ENCODE peak calls at places on chromosomes 5 and 9, in seven cellular contexts. T, F, O, Z, J, Q and C are unnamed samples.

GRCh38 chr5:55936100-55936693 is 58.6 kb downstream of the IL6ST start:
- DNase-seq in O (peak), J (peak), Z (peak), Q (peak), T (peak), F (peak), C (peak)

GRCh38 chr9:101485873-101486692 is 47.6 kb upstream of the RNF20 start:
- DNase-seq in T (peak), F (peak), Q (no peak), J (peak), Z (no peak), O (no peak), C (no peak)

GRCh38 chr9:124975131-124975530 is 34.2 kb upstream of the GOLGA1 start:
- DNase-seq in F (no peak), Q (no peak), J (no peak), O (no peak), T (peak), Z (no peak), C (no peak)

GRCh38 chr5:173281910-173282309 is 46.3 kb downstream of the STC2 start:
- DNase-seq in O (no peak), J (no peak), Q (no peak), F (peak), Z (no peak), T (no peak), C (no peak)

GRCh38 chr5:39169081-39169480 is 50.3 kb downstream of the FYB1 start:
- DNase-seq in O (peak), J (no peak), Q (peak), F (no peak), T (peak), Z (no peak), C (no peak)

GRCh38 chr5:156971415-156971814 is 8.4 kb upstream of the TIMD4 start:
- DNase-seq in Z (no peak), O (no peak), F (no peak), Q (no peak), J (no peak), T (no peak), C (no peak)

GRCh38 chr9:32589083-32589713 is 16.2 kb upstream of the NDUFB6 start:
- DNase-seq in Q (no peak), F (peak), O (no peak), T (peak), J (no peak), Z (peak), C (no peak)

GRCh38 chr9:109439378-109440116 is 58.6 kb downstream of the PTPN3 start:
- DNase-seq in Q (no peak), J (no peak), O (no peak), T (no peak), F (no peak), Z (no peak), C (no peak)

GRCh38 chr9:98929096-98929495 is 14.6 kb upstream of the COL15A1 start:
- DNase-seq in O (no peak), Q (no peak), J (no peak), T (peak), Z (no peak), F (no peak), C (no peak)

GRCh38 chr5:111737716-111738115 is 19.3 kb downstream of the NREP start:
- DNase-seq in T (peak), Q (no peak), J (no peak), O (no peak), F (no peak), Z (no peak), C (no peak)

GRCh38 chr9:120438111-120438510 is 141.9 kb downstream of the CDK5RAP2 start:
- DNase-seq in F (no peak), J (no peak), Z (peak), Q (no peak), O (no peak), T (peak), C (no peak)

GRCh38 chr9:121807918-121808278 is 156.5 kb downstream of the DAB2IP start:
- DNase-seq in Z (no peak), Q (no peak), T (no peak), O (no peak), F (no peak), J (no peak), C (peak)

GRCh38 chr5:61280766-61281427 is 51.2 kb upstream of the ZSWIM6 start:
- DNase-seq in F (peak), O (no peak), T (no peak), Q (no peak), Z (no peak), J (no peak), C (no peak)

GRCh38 chr5:36607114-36607561 is 732 bp downstream of the SLC1A3 start:
- DNase-seq in F (no peak), Z (no peak), J (no peak), O (no peak), Q (peak), T (peak), C (peak)

GRCh38 chr5:103436112-103436511 is 126.5 kb downstream of the NUDT12 start:
- DNase-seq in J (no peak), O (no peak), Z (no peak), F (no peak), T (no peak), Q (no peak), C (no peak)

GRCh38 chr9:30348904-30349303 is 2035.5 kb upstream of the ACO1 start:
- DNase-seq in T (no peak), O (no peak), Q (no peak), F (no peak), Z (no peak), J (no peak), C (no peak)

GRCh38 chr5:115170128-115170923 is 618 bp upstream of the TRIM36 start:
- DNase-seq in J (no peak), Z (no peak), Q (no peak), T (no peak), F (peak), O (no peak), C (peak)

GRCh38 chr5:181265092-181265671 is 4.2 kb upstream of the TRIM52 start:
- DNase-seq in O (no peak), F (no peak), J (no peak), Q (no peak), T (no peak), Z (no peak), C (no peak)

GRCh38 chr5:171849585-171850353 is 64.2 kb downstream of the SMIM23 start:
- DNase-seq in J (no peak), T (no peak), O (no peak), F (no peak), Q (no peak), Z (no peak), C (no peak)

GRCh38 chr9:81083821-81084512 is 605.4 kb downstream of the TLE1 start:
- DNase-seq in Q (peak), Z (no peak), F (no peak), T (peak), O (peak), J (no peak), C (no peak)

GRCh38 chr5:56620903-56621680 is 194.3 kb upstream of the MAP3K1 start:
- DNase-seq in Z (no peak), F (no peak), T (peak), O (no peak), J (no peak), Q (no peak), C (no peak)

GRCh38 chr5:180808461-180809000 is 5.9 kb upstream of the MGAT1 start:
- DNase-seq in J (no peak), T (no peak), Q (no peak), O (no peak), Z (no peak), F (no peak), C (no peak)

GRCh38 chr5:143041-143440 is 48.3 kb upstream of the LRRC14B start:
- DNase-seq in T (no peak), F (no peak), O (no peak), Z (no peak), Q (no peak), J (no peak), C (no peak)

GRCh38 chr5:165497707-165498106 is 1992.3 kb downstream of the MAT2B start:
- DNase-seq in F (no peak), Z (no peak), J (no peak), O (no peak), Q (no peak), T (no peak), C (no peak)

GRCh38 chr5:43400082-43400481 is 12.1 kb downstream of the CCL28 start:
- DNase-seq in F (no peak), Z (no peak), O (no peak), J (no peak), T (peak), Q (no peak), C (no peak)

GRCh38 chr5:122965111-122965510 is 71.4 kb downstream of the PPIC start:
- DNase-seq in Z (no peak), J (no peak), Q (no peak), T (no peak), F (peak), O (no peak), C (peak)

GRCh38 chr5:92401492-92401891 is 1018.4 kb upstream of the ARRDC3 start:
- DNase-seq in T (peak), O (no peak), Z (no peak), F (peak), Q (no peak), J (no peak), C (peak)

GRCh38 chr9:90608141-90608540 is 34.5 kb downstream of the DIRAS2 start:
- DNase-seq in J (no peak), F (no peak), O (no peak), T (no peak), Q (no peak), Z (no peak), C (no peak)

GRCh38 chr5:126069329-126069728 is 353.9 kb upstream of the GRAMD2B start:
- DNase-seq in Z (no peak), Q (no peak), T (no peak), O (no peak), F (no peak), J (no peak), C (no peak)

GRCh38 chr9:129319076-129319937 is 141.2 kb upstream of the IER5L start:
- DNase-seq in F (no peak), T (no peak), Z (no peak), O (no peak), J (peak), Q (no peak), C (no peak)

GRCh38 chr9:69548676-69549075 is 123.5 kb downstream of the APBA1 start:
- DNase-seq in Q (no peak), T (no peak), F (no peak), O (no peak), Z (no peak), J (no peak), C (no peak)

GRCh38 chr9:88659126-88659525 is 124.1 kb downstream of the NXNL2 start:
- DNase-seq in O (no peak), Z (no peak), J (no peak), F (no peak), Q (no peak), T (no peak), C (no peak)

GRCh38 chr5:50657044-50657443 is 9.4 kb upstream of the PARP8 start:
- DNase-seq in F (no peak), J (no peak), O (no peak), Q (no peak), Z (no peak), T (no peak), C (no peak)

GRCh38 chr5:152811985-152812384 is 406.9 kb upstream of the NMUR2 start:
- DNase-seq in Q (no peak), F (no peak), Z (no peak), T (no peak), J (no peak), O (no peak), C (no peak)

GRCh38 chr9:130445268-130445983 is 665 bp downstream of the ASS1 start:
- DNase-seq in F (no peak), Q (no peak), Z (no peak), J (no peak), T (peak), O (no peak), C (no peak)